ENCODE peak calls at places on chromosomes 12 and 14, in ten cellular contexts. I, H, U, R, X, K, S, W, F and T are unnamed samples.

GRCh38 chr12:111102062-111102735 is 181.8 kb upstream of the MYL2 start:
- DNase-seq in H (peak), R (no peak), W (no peak), X (no peak), I (no peak), K (no peak), S (no peak), U (no peak), F (no peak), T (no peak)

GRCh38 chr14:20798932-20799331 is 3.7 kb downstream of the RNASE1 start:
- DNase-seq in W (no peak), K (no peak), H (no peak), F (no peak), X (no peak), I (no peak), S (no peak), U (no peak), R (no peak), T (no peak)

GRCh38 chr12:106459124-106459523 is 101.6 kb downstream of the POLR3B start:
- DNase-seq in K (no peak), S (no peak), U (no peak), I (no peak), W (no peak), H (no peak), R (no peak), X (no peak), F (no peak), T (no peak)

GRCh38 chr14:87461704-87462103 is 531.3 kb downstream of the GALC start:
- DNase-seq in U (no peak), W (no peak), S (no peak), F (no peak), H (no peak), R (no peak), I (no peak), K (no peak), X (no peak), T (no peak)

GRCh38 chr12:120012067-120012621 is 23.1 kb downstream of the BICDL1 start:
- DNase-seq in K (no peak), U (no peak), R (no peak), I (peak), W (no peak), S (no peak), F (peak), H (peak), X (no peak), T (no peak)

GRCh38 chr14:21498540-21499526 is 12.3 kb downstream of the METTL3 start:
- DNase-seq in S (peak), U (no peak), K (no peak), I (no peak), H (peak), X (no peak), R (peak), W (peak), F (peak), T (no peak)

GRCh38 chr12:51984657-51985056 is 22.1 kb upstream of the TAMALIN start:
- DNase-seq in X (no peak), I (no peak), R (no peak), H (no peak), W (no peak), S (no peak), U (no peak), K (no peak), F (no peak), T (no peak)

GRCh38 chr14:101072945-101073597 is 169.5 kb upstream of the RTL1 start:
- DNase-seq in S (peak), W (peak), U (peak), K (peak), X (peak), F (peak), R (peak), H (peak), I (no peak), T (peak)

GRCh38 chr14:93219103-93219726 is 12.2 kb downstream of the UBR7 start:
- DNase-seq in H (peak), X (peak), W (peak), R (peak), K (no peak), F (peak), I (no peak), U (peak), S (peak), T (no peak)

GRCh38 chr12:111076611-111077451 is 156.5 kb upstream of the MYL2 start:
- DNase-seq in K (no peak), S (no peak), X (no peak), I (no peak), R (no peak), W (no peak), H (no peak), U (no peak), F (no peak), T (no peak)

GRCh38 chr12:48286665-48287064 is 64.1 kb downstream of the ZNF641 start:
- DNase-seq in S (peak), F (peak), X (no peak), W (no peak), I (no peak), R (no peak), U (peak), K (no peak), H (peak), T (no peak)

GRCh38 chr12:122491991-122492390 is 8.7 kb downstream of the ZCCHC8 start:
- DNase-seq in H (no peak), S (no peak), I (no peak), R (no peak), X (no peak), U (no peak), F (no peak), W (no peak), K (no peak), T (no peak)

GRCh38 chr12:66941150-66941549 is 262.3 kb upstream of the GRIP1 start:
- DNase-seq in K (no peak), H (no peak), R (no peak), F (no peak), S (no peak), X (no peak), I (no peak), W (no peak), U (no peak), T (no peak)

GRCh38 chr14:64126548-64126947 is 167.6 kb downstream of the ESR2 start:
- DNase-seq in F (no peak), K (no peak), I (no peak), X (no peak), S (no peak), W (no peak), U (no peak), R (no peak), H (no peak), T (no peak)

GRCh38 chr14:51592836-51593235 is 58.9 kb upstream of the FRMD6 start:
- DNase-seq in U (no peak), X (no peak), W (no peak), S (no peak), H (no peak), I (no peak), F (peak), K (no peak), R (no peak), T (no peak)

DNA sequence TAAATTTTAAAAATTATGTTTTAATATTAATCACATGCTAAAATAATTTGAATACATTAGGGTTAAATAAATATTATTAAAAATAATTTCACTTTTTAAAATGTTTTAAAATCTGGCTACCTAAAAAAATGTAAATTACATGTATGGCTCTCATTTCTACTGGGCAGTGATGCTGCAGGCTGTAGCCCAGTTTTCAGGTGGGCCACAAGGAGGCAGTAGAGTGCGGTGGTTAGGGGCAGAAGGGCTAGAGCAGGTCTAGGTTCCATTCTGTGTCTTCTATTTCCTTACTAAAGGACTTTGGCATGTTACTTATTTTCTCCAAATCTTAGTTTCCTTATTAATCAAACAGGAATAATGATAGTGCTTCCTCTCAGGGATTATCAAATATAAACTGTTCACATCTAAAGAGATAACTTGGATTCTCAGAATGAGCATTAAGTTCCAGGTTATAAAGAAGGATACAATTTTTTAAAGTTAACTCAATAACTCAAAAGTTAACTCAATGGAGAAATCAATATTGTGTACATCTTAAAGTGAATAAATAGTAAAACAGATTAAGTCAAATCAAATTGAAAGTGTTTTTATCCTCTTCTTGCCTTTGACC is 54.9 kb upstream of the OVCH1 start:
- DNase-seq in R (peak), I (peak), H (peak), S (peak), U (peak), W (peak), K (no peak), F (peak), X (peak), T (peak)
- TF ChIP-seq CTCF in R (peak), I (peak), H (peak), S (peak), U (peak), W (peak), K (peak), F (peak), X (peak), T (peak)

DNA sequence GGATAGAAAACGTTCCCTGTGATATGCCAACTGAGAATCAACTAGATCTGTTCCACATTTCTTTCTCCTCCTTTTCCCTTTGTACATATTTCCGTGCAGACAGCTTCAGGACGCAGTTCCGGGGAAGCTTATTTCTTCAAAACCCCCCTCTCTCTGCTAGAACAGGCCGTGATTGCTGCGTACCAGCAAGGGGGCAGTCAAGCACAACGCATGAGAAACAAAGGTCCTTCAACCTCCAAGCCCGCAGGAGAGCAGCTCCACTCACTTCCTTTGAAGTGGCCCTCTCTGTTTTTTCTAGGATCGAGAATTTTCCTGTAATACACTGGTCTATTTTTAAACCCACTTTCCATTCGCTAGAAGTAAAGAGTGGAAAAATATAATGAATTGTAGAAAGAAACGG is 80.8 kb downstream of the ZNF664 start:
- DNase-seq in F (peak), U (peak), S (peak), K (peak), H (no peak), I (no peak), W (peak), X (no peak), R (peak), T (peak)
- TF ChIP-seq CTCF in F (peak), U (no peak), S (peak), K (peak), H (no peak), I (no peak), W (peak), X (peak), R (peak), T (peak)

DNA sequence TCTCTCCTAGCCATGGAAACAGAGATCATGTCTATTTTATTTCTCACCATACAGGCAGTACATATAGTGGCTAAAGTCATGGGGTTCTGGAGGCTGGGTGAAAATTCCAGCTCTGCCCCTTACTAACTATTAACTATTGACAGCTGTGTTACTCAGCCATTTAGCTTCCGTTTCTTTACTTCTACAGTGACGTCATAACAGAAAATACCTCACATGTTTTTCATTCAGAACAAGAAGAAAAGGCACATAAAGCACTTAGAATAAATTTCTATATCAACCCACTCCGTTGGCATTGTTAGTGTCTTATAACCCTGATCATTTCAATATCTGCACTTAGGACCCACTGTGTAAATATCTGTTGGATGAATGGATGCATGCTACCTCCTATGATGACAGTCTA is 1506.9 kb upstream of the TMEM132C start:
- DNase-seq in U (no peak), W (no peak), I (no peak), K (no peak), H (no peak), X (no peak), R (no peak), S (no peak), F (no peak), T (no peak)
- TF ChIP-seq CTCF in U (no peak), W (no peak), I (no peak), K (no peak), H (no peak), X (no peak), R (no peak), S (no peak), F (no peak), T (no peak)

DNA sequence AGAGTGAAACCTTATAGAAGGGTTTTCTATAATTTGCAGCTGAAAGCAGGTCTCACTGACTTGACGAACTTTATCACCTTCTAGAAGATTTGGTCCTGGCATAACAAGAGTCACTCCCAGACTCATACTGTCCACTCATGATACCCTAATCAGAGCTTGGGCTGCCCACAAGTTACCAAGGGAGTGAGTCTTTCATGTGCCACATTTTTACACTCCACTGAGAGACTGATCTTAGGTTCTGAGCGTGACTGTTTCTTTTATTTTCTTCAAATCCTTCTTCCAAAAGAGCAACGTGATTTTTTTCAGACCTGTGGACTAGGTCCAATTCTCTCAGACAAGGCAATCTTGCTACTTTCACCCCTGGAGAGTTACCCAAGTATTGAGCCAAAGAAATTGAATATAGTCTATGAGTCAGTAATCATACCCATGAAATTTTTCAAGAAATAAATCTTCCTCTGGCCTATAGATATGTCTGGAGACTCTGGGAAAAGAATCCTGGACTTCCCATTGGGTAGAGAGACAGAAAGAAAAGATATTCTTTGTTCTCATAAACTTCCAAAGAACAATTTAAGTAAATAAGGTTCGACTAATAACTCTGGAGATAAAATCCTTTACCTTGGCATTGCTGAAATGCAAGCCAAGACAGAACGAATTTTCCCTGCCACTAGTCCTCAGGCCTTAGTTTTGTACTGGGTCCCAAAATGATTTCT is 26.9 kb downstream of the SIX1 start:
- DNase-seq in R (no peak), X (no peak), F (no peak), K (no peak), S (peak), W (peak), I (no peak), H (no peak), U (no peak), T (no peak)
- TF ChIP-seq CTCF in R (no peak), X (no peak), F (no peak), K (no peak), S (no peak), W (no peak), I (no peak), H (no peak), U (no peak), T (no peak)

DNA sequence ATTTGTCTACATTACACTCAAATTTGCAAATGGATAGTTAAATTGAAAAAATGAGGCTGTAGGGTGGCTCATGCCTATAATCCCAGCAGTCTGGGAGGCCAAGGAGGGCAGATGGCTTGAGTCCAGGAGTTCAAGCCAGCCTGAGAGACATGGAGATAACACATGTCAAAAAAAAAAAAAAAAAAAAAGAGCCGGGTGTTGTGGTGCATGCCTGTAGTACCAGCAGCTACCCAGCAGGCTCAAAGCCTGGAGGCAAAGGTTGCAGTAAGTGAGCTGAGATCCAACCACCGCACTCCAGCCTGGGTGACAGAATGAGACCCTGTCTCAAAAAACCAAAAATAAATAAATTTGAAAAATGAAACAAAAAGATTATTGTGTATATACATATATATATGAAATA is 119.9 kb upstream of the MGAT4C start:
- DNase-seq in H (no peak), X (no peak), K (no peak), W (no peak), I (no peak), F (no peak), R (no peak), S (peak), U (peak), T (no peak)
- TF ChIP-seq CTCF in H (no peak), X (no peak), K (no peak), W (no peak), I (no peak), F (no peak), R (no peak), S (no peak), U (no peak), T (peak)

GRCh38 chr12:49664167-49664566 is 40.8 kb downstream of the PRPF40B start:
- DNase-seq in K (no peak), W (no peak), R (no peak), U (no peak), H (no peak), I (no peak), S (no peak), X (no peak), F (no peak), T (no peak)

GRCh38 chr12:49662998-49663843 is 39.9 kb downstream of the PRPF40B start:
- DNase-seq in W (peak), F (peak), H (peak), K (peak), R (peak), U (peak), S (peak), X (peak), I (peak), T (peak)

GRCh38 chr12:49666176-49666575 is 41.0 kb downstream of the FMNL3 start:
- DNase-seq in W (no peak), S (no peak), U (no peak), R (no peak), K (no peak), X (no peak), H (no peak), F (no peak), I (no peak), T (no peak)

GRCh38 chr12:49665384-49665783 is 41.8 kb downstream of the FMNL3 start:
- DNase-seq in F (no peak), W (peak), I (no peak), U (no peak), R (no peak), K (no peak), S (peak), H (no peak), X (no peak), T (no peak)

DNA sequence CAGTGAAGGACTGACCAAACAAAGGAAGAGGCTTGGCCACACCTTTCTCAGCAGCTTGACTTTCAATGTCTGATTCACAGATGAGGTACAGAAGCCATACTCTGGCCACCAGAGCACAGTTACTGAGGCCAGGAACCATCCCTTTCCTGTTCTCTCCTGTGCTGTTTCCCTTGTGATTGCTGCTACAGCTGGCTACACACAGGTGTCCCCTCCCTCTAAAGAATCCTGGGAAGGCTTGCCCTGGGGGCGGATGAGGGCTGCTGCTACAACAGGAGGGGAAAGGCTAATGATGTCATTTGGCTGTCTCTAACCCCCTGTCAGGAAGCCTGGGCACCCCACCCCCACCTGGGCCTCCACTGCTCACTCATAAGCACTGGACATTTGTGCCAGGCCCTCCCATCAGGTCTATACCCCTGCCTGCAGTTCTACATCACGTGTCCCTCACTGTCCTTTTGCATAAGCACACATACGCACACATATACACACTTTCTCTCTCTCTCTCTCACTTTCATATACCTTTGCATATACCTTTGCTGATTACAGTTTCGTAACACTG is 41.3 kb downstream of the PRPF40B start:
- DNase-seq in S (peak), K (no peak), I (no peak), R (no peak), X (no peak), F (peak), U (no peak), W (no peak), H (no peak), T (no peak)
- TF ChIP-seq CTCF in S (no peak), K (no peak), I (no peak), R (no peak), X (no peak), F (no peak), U (no peak), W (no peak), H (no peak), T (no peak)

DNA sequence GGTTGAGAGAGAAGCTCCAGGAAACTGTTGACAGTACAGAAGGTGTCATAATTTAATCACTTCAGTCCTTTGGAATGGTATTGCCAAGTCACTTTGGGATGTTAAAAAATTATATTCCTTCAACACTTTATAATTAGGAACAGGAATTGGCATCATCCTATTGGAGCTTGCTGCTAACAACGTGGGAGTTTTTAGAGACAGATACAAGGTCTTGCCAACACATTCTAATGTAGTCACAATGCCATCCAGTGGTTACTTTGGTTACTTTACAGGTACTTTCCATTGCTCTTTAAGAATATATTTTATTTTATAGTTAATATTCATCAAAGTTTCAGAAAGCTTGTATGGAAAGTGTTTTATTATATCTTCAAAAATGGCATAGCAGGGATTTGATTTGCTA is 310.1 kb downstream of the SYT1 start:
- DNase-seq in U (no peak), W (peak), X (no peak), I (no peak), H (peak), R (peak), F (peak), S (peak), K (peak), T (no peak)
- TF ChIP-seq CTCF in U (no peak), W (peak), X (no peak), I (no peak), H (peak), R (peak), F (peak), S (peak), K (peak), T (peak)